ENCODE peak calls at places on chromosomes 11 and 22, in eight cellular contexts. N is K562, D is Caco-2, I is WTC11, C is body of pancreas, R is endothelial cell of umbilical vein, P is HFFc6, M is nephron progenitor cell. Q is an unnamed sample.

GRCh38 chr11:131745405-131745804 is 375.0 kb downstream of the NTM start:
- DNase-seq in N (no peak), D (no peak), I (no peak), C (no peak), R (peak; percentile 78), P (peak; percentile 57), M (no peak), Q (no peak)

GRCh38 chr11:125457814-125458343 is 38.2 kb downstream of the FEZ1 start:
- DNase-seq in N (peak; percentile 59), D (no peak), I (no peak), C (peak; percentile 13), R (peak; percentile 13), P (peak; percentile 62), M (peak; percentile 23), Q (no peak)

GRCh38 chr22:20807315-20807752 is 33.4 kb downstream of the SERPIND1 start:
- DNase-seq in N (peak; percentile 72), D (peak; percentile 16), I (no peak), C (no peak), R (no peak), P (peak; percentile 95), M (no peak), Q (no peak)

GRCh38 chr22:19513823-19514222 is 10.4 kb downstream of the CLDN5 start:
- DNase-seq in N (no peak), D (no peak), I (no peak), C (no peak), R (no peak), P (no peak), M (no peak), Q (no peak)

GRCh38 chr11:113192121-113192925 is 122.1 kb upstream of the TTC12 start:
- DNase-seq in N (no peak), D (no peak), I (no peak), C (no peak), R (no peak), P (no peak), M (no peak), Q (no peak)

GRCh38 chr11:65983589-65983987 is 18.4 kb downstream of the EIF1AD start:
- DNase-seq in N (no peak), D (no peak), I (no peak), C (no peak), R (no peak), P (no peak), M (no peak), Q (no peak)

GRCh38 chr11:78313181-78313788 is 104.3 kb downstream of the GAB2 start:
- DNase-seq in N (no peak), D (no peak), I (no peak), C (no peak), R (peak; percentile 83), P (peak; percentile 63), M (no peak), Q (no peak)

GRCh38 chr11:21564813-21565212 is 628.1 kb upstream of the ANO5 start:
- DNase-seq in N (no peak), D (peak; percentile 23), I (no peak), C (no peak), R (no peak), P (no peak), M (no peak), Q (no peak)

GRCh38 chr22:42814215-42814614 is 42.9 kb downstream of the ARFGAP3 start:
- DNase-seq in N (no peak), D (no peak), I (no peak), C (no peak), R (peak; percentile 80), P (no peak), M (no peak), Q (no peak)

GRCh38 chr11:100680070-100680469 is 7.0 kb upstream of the ARHGAP42 start:
- DNase-seq in N (no peak), D (no peak), I (no peak), C (no peak), R (no peak), P (no peak), M (no peak), Q (no peak)

GRCh38 chr22:24108073-24108472 is 73.2 kb upstream of the SUSD2 start:
- DNase-seq in N (no peak), D (no peak), I (peak; percentile 37), C (no peak), R (no peak), P (no peak), M (no peak), Q (no peak)

GRCh38 chr11:81869337-81870065 is 864.2 kb downstream of the FAM181B start:
- DNase-seq in N (no peak), D (no peak), I (no peak), C (no peak), R (no peak), P (no peak), M (no peak), Q (no peak)

GRCh38 chr11:34890089-34890488 is 26.1 kb downstream of the APIP start:
- DNase-seq in N (no peak), D (no peak), I (no peak), C (no peak), R (peak; percentile 23), P (no peak), M (no peak), Q (no peak)

GRCh38 chr11:133134561-133135173 is 397.6 kb downstream of the OPCML start:
- DNase-seq in N (peak; percentile 58), D (peak; percentile 71), I (peak; percentile 84), C (peak; percentile 67), R (peak; percentile 17), P (no peak), M (peak; percentile 78), Q (peak; percentile 80)

GRCh38 chr11:820655-821512 is 2.2 kb downstream of the PNPLA2 start:
- DNase-seq in N (no peak), D (no peak), I (no peak), C (peak; percentile 91), R (peak; percentile 38), P (peak; percentile 76), M (no peak), Q (peak; percentile 27)

GRCh38 chr11:819943-820649 is 1.4 kb downstream of the PNPLA2 start:
- DNase-seq in N (peak; percentile 91), D (peak; percentile 92), I (peak; percentile 81), C (peak; percentile 95), R (peak; percentile 69), P (peak; percentile 64), M (peak; percentile 80), Q (peak; percentile 61)

GRCh38 chr11:821513-822371 is 3.0 kb downstream of the PNPLA2 start:
- DNase-seq in N (no peak), D (no peak), I (no peak), C (peak; percentile 42), R (no peak), P (no peak), M (no peak), Q (no peak)

GRCh38 chr11:818396-819128 is at the start of gene PNPLA2:
- DNase-seq in N (no peak), D (peak; percentile 72), I (peak; percentile 36), C (peak; percentile 64), R (no peak), P (peak; percentile 72), M (no peak), Q (no peak)

GRCh38 chr11:819129-819931 is 616 bp downstream of the PNPLA2 start:
- DNase-seq in N (peak; percentile 94), D (peak; percentile 95), I (peak; percentile 93), C (peak; percentile 95), R (peak; percentile 85), P (peak; percentile 67), M (peak; percentile 97), Q (peak; percentile 93)
- TF ChIP-seq CTCF in N (no peak), D (peak; percentile 23), I (no peak), C (peak; percentile 39), R (no peak), P (peak; percentile 48), M (no peak), Q (no peak)

GRCh38 chr22:36386900-36387663 is 685 bp downstream of the MYH9 start:
- DNase-seq in N (peak; percentile 57), D (peak; percentile 48), I (peak; percentile 28), C (peak; percentile 73), R (peak; percentile 30), P (no peak), M (peak; percentile 52), Q (peak; percentile 48)

GRCh38 chr22:36386351-36386899 is 1.3 kb downstream of the MYH9 start:
- DNase-seq in N (peak; percentile 50), D (no peak), I (no peak), C (no peak), R (peak; percentile 32), P (peak; percentile 40), M (peak; percentile 60), Q (no peak)

GRCh38 chr22:36385491-36386350 is 2.0 kb downstream of the MYH9 start:
- DNase-seq in N (no peak), D (peak; percentile 48), I (no peak), C (peak; percentile 94), R (peak; percentile 30), P (peak; percentile 70), M (no peak), Q (no peak)

GRCh38 chr22:36383110-36383581 is 4.6 kb downstream of the MYH9 start:
- DNase-seq in N (peak; percentile 68), D (no peak), I (no peak), C (no peak), R (peak; percentile 47), P (peak; percentile 82), M (no peak), Q (no peak)

DNA sequence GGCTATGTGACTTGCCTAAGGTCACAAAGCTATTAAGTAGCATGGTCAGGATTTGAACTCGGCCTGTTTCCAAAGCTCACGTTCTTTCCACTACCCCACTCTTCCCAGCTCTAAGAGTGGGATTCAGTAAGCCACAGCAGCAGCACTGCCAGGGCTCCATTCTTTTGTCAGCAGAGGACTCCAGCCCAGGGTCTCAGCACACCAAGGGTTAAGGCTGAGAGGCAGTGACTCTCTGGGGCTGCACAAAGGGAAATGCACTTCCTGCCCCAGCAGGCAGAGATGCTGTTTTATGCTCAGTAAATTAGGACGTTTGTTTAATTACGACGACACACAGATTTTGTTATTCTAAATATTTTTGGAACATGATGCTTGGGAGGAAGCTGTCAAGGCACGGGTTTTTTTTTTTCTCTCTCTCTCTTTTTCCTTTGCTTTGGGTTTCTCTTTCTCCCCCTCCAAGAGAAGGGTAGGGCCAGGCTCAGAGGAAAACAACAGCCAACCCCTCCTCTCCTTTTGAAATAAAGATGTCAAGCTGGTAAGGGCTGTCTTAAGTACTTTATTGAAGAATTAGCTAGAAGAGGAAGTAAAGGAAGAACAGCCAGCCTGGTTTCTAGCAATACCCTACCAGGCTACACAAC is 2.9 kb downstream of the MYH9 start:
- DNase-seq in N (no peak), D (no peak), I (peak; percentile 35), C (no peak), R (peak; percentile 67), P (no peak), M (peak; percentile 26), Q (no peak)
- TF ChIP-seq CTCF in N (no peak), D (no peak), I (no peak), C (no peak), R (no peak), P (no peak), M (no peak), Q (no peak)

DNA sequence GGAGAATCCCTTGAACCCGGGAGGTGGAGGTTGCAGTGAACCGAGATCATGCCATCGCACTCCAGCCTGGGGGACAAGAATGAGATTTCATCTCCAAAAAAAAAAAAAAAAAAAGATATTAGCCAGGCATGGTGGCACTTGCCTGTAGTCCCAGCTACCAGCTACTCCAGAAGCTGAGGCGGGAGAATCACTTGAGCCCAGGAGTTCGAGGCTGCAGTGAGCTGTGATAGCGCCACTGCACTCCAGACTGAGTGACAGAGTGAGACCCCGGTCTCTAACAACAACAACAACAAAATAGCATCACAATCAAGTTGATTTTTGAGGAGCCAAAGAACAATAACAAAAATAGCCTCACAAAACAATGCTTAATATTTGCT is 2.3 kb downstream of the PMM1 start:
- DNase-seq in N (no peak), D (no peak), I (no peak), C (no peak), R (no peak), P (no peak), M (no peak), Q (no peak)
- TF ChIP-seq CTCF in N (no peak), D (no peak), I (no peak), C (no peak), R (no peak), P (no peak), M (no peak), Q (no peak)

GRCh38 chr22:35610741-35611140 is 6.4 kb downstream of the MB start:
- DNase-seq in N (no peak), D (no peak), I (no peak), C (no peak), R (no peak), P (no peak), M (no peak), Q (no peak)
- TF ChIP-seq CTCF in N (no peak), D (no peak), I (no peak), C (no peak), R (no peak), P (no peak), M (no peak), Q (no peak)

Q was measured in glutamatergic neuron.